ENCODE peak calls at places on chromosomes 5 and 9, in six cellular contexts. A, M, P, F, Y and K are unnamed samples.

GRCh38 chr9:6488395-6488794 is 75.4 kb downstream of the UHRF2 start:
- DNase-seq in P (no peak), A (no peak), M (no peak), F (no peak), Y (no peak), K (no peak)

GRCh38 chr5:179766021-179766725 is 27.6 kb upstream of the LTC4S start:
- DNase-seq in M (no peak), A (peak), Y (peak), P (no peak), F (peak), K (no peak)

GRCh38 chr9:132239999-132240859 is 78.4 kb downstream of the NTNG2 start:
- DNase-seq in F (no peak), P (no peak), M (no peak), Y (no peak), A (no peak), K (no peak)

GRCh38 chr9:70285246-70285645 is 26.5 kb downstream of the SMC5 start:
- DNase-seq in F (peak), M (no peak), A (no peak), Y (no peak), P (no peak), K (no peak)

GRCh38 chr9:137368431-137369110 is 54.4 kb downstream of the EXD3 start:
- DNase-seq in A (no peak), P (no peak), F (no peak), M (no peak), Y (no peak), K (no peak)

GRCh38 chr5:88785396-88786216 is 97.4 kb downstream of the MEF2C start:
- DNase-seq in P (no peak), Y (peak), A (peak), M (peak), F (peak), K (no peak)

GRCh38 chr5:1069720-1070088 is 42.2 kb downstream of the SLC12A7 start:
- DNase-seq in P (no peak), A (no peak), M (no peak), F (no peak), Y (no peak), K (no peak)

GRCh38 chr5:171549259-171549658 is 129.8 kb downstream of the FGF18 start:
- DNase-seq in A (no peak), M (no peak), F (no peak), P (no peak), Y (no peak), K (no peak)

GRCh38 chr5:39376293-39376714 is 12.0 kb upstream of the C9 start:
- DNase-seq in M (peak), Y (peak), P (no peak), F (peak), A (peak), K (no peak)

GRCh38 chr9:129596541-129597328 is 24.2 kb downstream of the C9orf50 start:
- DNase-seq in A (no peak), P (no peak), M (peak), Y (peak), F (peak), K (no peak)

GRCh38 chr5:172007795-172008465 is 1.5 kb upstream of the FBXW11 start:
- DNase-seq in Y (peak), F (peak), A (peak), P (no peak), M (no peak), K (no peak)

GRCh38 chr9:7028591-7028990 is 270.8 kb downstream of the KDM4C start:
- DNase-seq in F (no peak), M (no peak), Y (peak), P (no peak), A (no peak), K (no peak)

GRCh38 chr5:71697967-71698366 is 21.1 kb upstream of the CARTPT start:
- DNase-seq in Y (no peak), F (no peak), A (no peak), P (no peak), M (no peak), K (no peak)

GRCh38 chr9:37566716-37567115 is 9.5 kb downstream of the FBXO10 start:
- DNase-seq in Y (no peak), P (no peak), F (no peak), M (no peak), A (no peak), K (no peak)

GRCh38 chr9:8857330-8858249 is 1058.0 kb upstream of the DMAC1 start:
- DNase-seq in M (no peak), F (peak), A (peak), Y (peak), P (no peak), K (no peak)

GRCh38 chr5:43270686-43271085 is 42.5 kb downstream of the HMGCS1 start:
- DNase-seq in P (no peak), Y (no peak), A (no peak), F (no peak), M (no peak), K (no peak)

GRCh38 chr5:978051-978450 is 30.6 kb upstream of the NKD2 start:
- DNase-seq in P (no peak), A (no peak), M (no peak), Y (no peak), F (no peak), K (no peak)

GRCh38 chr5:58013542-58014258 is 446.2 kb downstream of the PLK2 start:
- DNase-seq in Y (no peak), F (no peak), P (no peak), A (peak), M (no peak), K (no peak)

GRCh38 chr5:40716590-40716989 is 36.9 kb downstream of the PTGER4 start:
- DNase-seq in A (no peak), M (no peak), Y (no peak), F (no peak), P (no peak), K (no peak)

GRCh38 chr9:27112235-27112634 is 3.2 kb downstream of the TEK start:
- DNase-seq in F (no peak), M (no peak), P (no peak), Y (no peak), A (no peak), K (no peak)

DNA sequence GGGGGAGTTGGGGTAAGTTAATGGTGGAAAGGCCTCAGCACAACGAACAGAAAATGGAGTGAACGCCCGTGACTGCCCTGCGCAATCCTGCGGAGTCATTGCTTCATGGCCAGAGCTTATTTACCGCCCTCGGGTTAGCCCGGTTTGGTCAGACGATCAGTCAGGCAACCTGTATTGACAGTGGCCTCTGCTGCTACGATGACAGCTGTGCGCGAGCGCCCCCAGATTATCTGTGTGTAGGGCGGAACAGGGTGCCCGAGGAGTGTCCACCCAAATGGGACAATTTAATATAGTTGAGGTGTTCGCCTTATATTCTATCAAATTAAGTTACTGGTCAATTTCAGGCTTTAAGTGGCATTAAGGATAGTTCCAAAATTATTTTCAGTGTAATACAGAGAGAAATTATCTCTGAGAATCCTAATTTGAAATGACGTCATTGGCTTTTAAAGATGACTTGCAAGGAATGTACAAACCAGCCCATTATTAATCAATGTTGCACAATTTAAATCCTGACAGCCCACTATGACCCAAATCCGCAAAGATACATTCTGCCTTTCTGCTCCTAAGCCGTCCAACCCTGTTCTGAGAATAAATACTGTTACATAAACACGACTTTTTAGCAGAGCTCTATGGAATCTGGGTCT is 879 bp upstream of the UBQLN1 start:
- DNase-seq in P (no peak), M (peak), F (peak), A (no peak), Y (peak), K (peak)
- TF ChIP-seq CTCF in P (no peak), M (peak), F (no peak), A (peak), Y (no peak), K (no peak)

DNA sequence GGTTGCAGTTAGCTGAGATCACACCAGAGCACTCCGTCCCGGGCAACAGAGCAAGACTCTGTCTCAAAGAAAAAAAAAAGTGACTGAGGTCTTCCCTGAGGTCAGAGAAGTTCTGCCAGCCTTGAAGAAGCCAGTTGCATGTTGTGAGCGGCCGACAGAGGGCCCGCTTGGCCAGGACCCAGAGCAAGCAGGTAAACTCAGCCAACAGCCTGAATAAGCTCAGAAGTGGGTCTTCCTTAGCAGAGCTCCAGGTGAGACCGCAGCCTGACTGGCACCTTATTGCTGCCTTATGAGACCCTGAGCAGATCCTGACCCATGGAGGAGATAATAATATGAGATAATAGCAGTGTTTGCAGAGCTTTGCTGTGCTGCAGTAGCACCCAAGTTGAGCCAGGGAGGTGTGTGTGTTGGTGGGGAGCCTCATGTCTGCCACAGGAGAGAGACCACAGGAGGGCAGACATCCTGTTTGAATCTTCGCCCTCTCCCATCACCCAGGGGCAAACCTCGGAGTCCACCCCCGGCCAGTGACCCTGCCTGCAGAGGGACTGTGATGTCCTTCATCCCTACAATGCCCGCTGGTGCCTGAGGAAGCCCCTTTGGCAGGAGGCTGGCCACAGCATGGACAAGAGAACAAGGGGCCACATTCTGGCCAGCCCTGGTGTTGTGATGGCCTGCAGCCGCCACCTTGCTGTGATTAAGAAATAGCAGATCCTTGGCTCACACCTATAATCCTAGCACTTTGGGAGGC is 10.8 kb upstream of the BARX1 start:
- DNase-seq in A (no peak), P (no peak), F (no peak), M (no peak), Y (no peak), K (no peak)
- TF ChIP-seq CTCF in A (no peak), P (no peak), F (peak), M (no peak), Y (no peak), K (no peak)

GRCh38 chr5:64506567-64507321 is 929 bp downstream of the RGS7BP start:
- DNase-seq in M (no peak), F (no peak), Y (no peak), A (no peak), P (no peak), K (no peak)
- TF ChIP-seq CTCF in M (no peak), F (no peak), Y (no peak), A (peak), P (no peak), K (no peak)

DNA sequence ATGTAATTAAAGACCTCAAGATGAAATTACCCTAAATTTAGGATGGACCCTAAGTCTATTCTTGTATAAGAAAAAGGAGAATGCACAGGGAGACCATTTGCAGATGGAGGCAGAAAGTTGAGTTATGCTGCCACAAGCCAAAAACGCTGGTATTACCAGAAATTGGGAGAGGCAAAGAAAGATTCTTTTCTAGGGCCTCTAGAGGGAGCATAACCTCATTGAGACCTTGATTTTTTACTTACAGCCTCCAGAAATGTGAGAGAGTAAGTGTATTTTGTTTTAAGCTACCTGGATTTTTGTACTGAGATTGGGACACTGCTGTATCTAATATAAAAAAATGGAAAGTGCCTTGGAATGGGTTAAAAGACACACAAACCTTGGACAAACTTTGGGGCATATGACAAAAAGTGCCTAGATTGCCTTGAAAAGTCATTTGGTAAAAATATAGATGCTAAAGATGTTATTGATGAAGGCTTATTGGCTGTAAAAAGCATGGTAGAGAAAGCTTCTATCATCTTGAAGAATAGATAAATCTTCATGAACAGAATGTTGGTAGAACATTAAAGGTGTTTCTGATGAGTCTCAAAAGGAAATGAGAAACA is 174.7 kb upstream of the PRDM9 start:
- DNase-seq in A (no peak), P (no peak), Y (no peak), M (peak), F (peak), K (no peak)
- TF ChIP-seq CTCF in A (no peak), P (no peak), Y (peak), M (peak), F (peak), K (no peak)

DNA sequence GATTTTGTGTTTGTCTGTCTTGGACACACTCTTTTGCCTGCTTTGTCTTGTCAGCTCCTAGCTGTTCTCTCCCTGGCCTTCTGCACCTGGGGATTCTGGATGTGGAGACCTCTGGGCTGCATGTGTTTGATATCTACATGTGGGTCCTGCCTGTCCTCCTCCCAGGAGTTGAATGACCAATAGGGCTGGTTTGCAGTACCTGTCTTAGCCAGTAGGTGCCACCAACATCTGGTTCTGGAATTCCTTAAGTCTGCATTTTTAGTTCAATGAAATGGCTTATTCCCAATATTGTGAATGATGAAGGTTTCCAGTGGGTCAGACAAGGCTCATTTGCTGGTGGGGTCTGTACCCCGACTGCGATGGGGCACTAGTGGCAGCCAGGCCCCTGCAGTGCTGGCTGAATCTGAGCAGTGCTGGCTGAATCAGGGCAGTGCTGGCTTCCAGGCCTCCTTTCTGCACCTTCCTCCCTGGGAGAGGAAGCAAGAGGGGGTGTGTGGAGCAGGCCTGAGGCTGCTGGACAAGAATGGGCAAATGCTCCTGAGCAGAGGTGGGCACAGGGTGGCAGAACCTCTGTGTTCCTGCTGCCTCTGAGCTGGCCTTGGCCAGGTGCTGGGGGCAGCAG is 73.3 kb downstream of the RXRA start:
- DNase-seq in A (peak), Y (no peak), M (no peak), P (no peak), F (peak), K (no peak)
- TF ChIP-seq CTCF in A (peak), Y (peak), M (peak), P (peak), F (peak), K (no peak)

DNA sequence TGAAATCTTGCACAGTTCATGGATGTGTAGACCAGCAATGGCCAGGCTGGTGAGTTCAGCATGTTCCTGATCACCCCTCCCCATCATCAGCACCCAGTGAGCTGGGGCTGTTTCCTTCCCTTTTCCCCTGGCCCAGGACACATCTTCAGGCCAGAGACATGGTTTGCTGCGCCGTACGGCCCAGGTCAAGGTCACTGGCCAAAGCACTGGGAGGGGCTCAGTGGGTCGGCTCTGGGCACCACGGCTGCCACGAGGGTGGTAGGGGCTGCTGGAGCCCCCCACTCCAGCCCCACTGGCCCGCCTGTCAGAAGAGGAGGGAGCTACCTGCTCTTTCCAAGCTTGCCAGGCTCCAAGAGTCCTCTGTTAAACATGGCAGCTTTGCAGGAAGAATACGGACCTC is 55.9 kb downstream of the SEMA4D start:
- DNase-seq in Y (no peak), P (no peak), M (no peak), F (no peak), A (no peak), K (no peak)
- TF ChIP-seq CTCF in Y (no peak), P (no peak), M (no peak), F (no peak), A (no peak), K (no peak)

DNA sequence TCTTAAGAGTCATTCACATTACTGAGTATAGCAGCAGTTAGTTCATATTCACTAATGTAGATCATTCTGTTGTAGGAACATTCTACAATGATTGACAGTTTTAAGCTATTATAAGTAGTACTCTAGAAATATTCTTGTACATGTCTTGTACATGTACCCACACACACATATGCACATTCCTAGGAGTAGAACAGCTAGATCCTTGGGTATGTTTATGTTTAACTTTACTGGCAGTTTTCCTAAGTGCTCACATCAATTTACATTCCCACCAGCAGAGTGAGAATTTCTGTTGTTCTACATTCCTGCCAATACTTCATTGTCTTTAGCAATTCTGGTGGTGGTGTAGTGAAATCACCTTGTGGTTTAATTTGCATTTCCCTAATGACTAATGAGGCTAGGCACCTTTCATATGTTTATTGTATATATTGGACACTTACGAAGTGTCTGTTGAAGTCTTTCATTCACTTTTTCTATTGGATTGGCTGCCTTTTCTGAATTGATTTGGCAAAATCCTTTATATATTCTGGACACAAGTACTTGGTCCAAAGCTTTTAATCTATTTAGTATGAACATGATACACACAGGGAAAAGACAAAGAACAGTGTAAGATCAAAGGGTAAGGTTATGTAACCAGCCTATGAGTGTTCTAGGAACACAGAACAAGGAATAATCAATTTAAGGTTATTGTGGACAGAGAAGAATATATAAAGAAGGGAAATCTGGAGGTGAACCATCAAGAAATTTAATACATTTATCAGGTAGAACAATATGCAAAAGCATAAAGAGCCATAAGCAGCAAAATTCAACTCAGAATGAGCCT is 95.6 kb downstream of the MLLT3 start:
- DNase-seq in M (no peak), F (peak), A (no peak), P (no peak), Y (peak), K (no peak)
- TF ChIP-seq CTCF in M (no peak), F (peak), A (no peak), P (no peak), Y (peak), K (no peak)

DNA sequence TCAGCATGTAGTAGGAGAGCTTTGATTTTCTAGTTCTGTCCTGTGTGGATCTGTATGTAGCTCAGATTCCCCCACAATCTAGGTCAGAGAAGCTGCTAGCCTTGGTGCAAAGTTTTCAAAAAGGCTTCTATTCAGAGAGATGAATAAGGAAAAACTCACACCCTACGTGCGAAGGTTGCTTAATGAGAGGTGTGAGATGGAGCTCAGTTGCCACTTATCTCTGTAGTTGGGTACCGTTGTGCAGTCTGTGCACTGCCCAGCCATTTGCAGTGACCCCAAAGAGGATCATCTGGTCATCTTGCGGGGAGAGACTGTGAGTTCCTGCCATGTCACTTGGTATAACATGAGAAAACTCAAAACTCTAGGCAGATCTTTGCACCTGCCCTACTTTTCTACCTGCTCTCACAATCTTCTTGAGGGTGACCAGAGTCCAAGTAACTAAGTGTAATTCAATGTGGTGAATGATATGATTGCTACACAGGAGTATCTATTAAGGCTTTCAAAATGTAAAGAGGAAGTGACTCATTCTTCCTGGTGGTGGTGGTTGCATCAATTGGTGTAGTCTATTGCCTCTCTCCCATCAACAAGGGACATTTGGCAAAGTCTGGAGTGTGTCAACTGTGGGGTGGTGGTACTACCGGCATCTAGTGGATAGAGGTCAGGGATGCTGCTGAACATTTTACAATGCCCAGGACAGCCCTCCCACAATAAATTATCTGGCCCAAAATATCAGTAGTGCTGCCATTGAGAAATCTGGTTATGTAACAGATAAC is 65.2 kb downstream of the TMC1 start:
- DNase-seq in A (peak), M (peak), Y (peak), P (no peak), F (peak), K (no peak)
- TF ChIP-seq CTCF in A (no peak), M (peak), Y (peak), P (no peak), F (peak), K (no peak)